ENCODE peak calls at places on chromosomes 2 and 18, in six cellular contexts. Y is GM23248, Z is hepatocyte, J is PC-9, H is MM.1S, R is SK-N-SH. B is an unnamed sample. For H3K79me2 and H3K9me2, the result is how much of the 10 kb centered on the place peaks cover.

GRCh38 chr2:28339516-28340175 is 53.0 kb upstream of the FOSL2 start:
- DNase-seq in J (no peak), Z (no peak), Y (no peak), H (no peak), R (no peak), B (no peak)

GRCh38 chr18:73848656-73849055 is 299.0 kb downstream of the FBXO15 start:
- DNase-seq in Y (peak), J (no peak), R (no peak), H (no peak), Z (no peak), B (no peak)

GRCh38 chr18:68431111-68431921 is 283.6 kb downstream of the TMX3 start:
- DNase-seq in Y (peak), Z (no peak), J (no peak), R (no peak), H (no peak), B (no peak)

GRCh38 chr2:239400000-239400831 is 604 bp downstream of the HDAC4 start:
- DNase-seq in R (peak), Z (peak), Y (peak), H (peak), J (peak), B (peak)

GRCh38 chr2:218832520-218832919 is 917 bp upstream of the PRKAG3 start:
- DNase-seq in J (no peak), R (no peak), Y (peak), Z (no peak), H (no peak), B (no peak)

GRCh38 chr18:79630266-79631095 is 49.1 kb upstream of the CTDP1 start:
- DNase-seq in Z (no peak), H (no peak), Y (no peak), J (no peak), R (no peak), B (no peak)

GRCh38 chr18:73535189-73535588 is 612.4 kb downstream of the FBXO15 start:
- DNase-seq in Y (no peak), J (no peak), Z (no peak), R (no peak), H (no peak), B (no peak)

GRCh38 chr18:64219511-64219910 is 70.6 kb upstream of the LINC00305 start:
- DNase-seq in Z (no peak), R (no peak), Y (no peak), J (no peak), H (no peak), B (no peak)

GRCh38 chr18:38459086-38459485 is 893.5 kb upstream of the CELF4 start:
- DNase-seq in Y (no peak), H (no peak), J (no peak), Z (peak), R (no peak), B (no peak)

GRCh38 chr2:74003494-74004211 is 18.9 kb downstream of the TET3 start:
- DNase-seq in Z (peak), Y (peak), J (no peak), R (peak), H (no peak), B (no peak)

GRCh38 chr2:124913873-124914272 is 888.8 kb downstream of the CNTNAP5 start:
- DNase-seq in Y (no peak), R (no peak), H (no peak), Z (no peak), J (no peak), B (no peak)

GRCh38 chr18:46071894-46072867 is at the start of gene PSTPIP2:
- DNase-seq in Y (peak), R (peak), Z (peak), J (no peak), H (no peak), B (no peak)

GRCh38 chr18:9697121-9697520 is 11.0 kb upstream of the RAB31 start:
- DNase-seq in J (no peak), Y (no peak), H (no peak), R (no peak), Z (no peak), B (no peak)

GRCh38 chr18:34773961-34774754 is 64.1 kb downstream of the DTNA start:
- DNase-seq in H (peak), R (peak), J (peak), Y (peak), Z (peak), B (no peak)

GRCh38 chr2:38233231-38233983 is 143.7 kb downstream of the ATL2 start:
- DNase-seq in Y (peak), H (no peak), Z (peak), R (no peak), J (no peak), B (no peak)

GRCh38 chr2:146934921-146935320 is 909.9 kb upstream of the ACVR2A start:
- DNase-seq in Z (no peak), J (no peak), H (no peak), R (no peak), Y (no peak), B (no peak)

GRCh38 chr2:134501476-134502089 is 217.2 kb downstream of the TMEM163 start:
- DNase-seq in Y (no peak), R (no peak), Z (no peak), J (no peak), H (no peak), B (no peak)

GRCh38 chr18:76453057-76453561 is 41.9 kb downstream of the ZNF516 start:
- DNase-seq in H (no peak), J (no peak), Z (no peak), Y (no peak), R (no peak), B (no peak)
- H3K79me2 ChIP-seq in H (under half), J (half or more), Z (half or more), Y (half or more), R (under half), B (half or more)

DNA sequence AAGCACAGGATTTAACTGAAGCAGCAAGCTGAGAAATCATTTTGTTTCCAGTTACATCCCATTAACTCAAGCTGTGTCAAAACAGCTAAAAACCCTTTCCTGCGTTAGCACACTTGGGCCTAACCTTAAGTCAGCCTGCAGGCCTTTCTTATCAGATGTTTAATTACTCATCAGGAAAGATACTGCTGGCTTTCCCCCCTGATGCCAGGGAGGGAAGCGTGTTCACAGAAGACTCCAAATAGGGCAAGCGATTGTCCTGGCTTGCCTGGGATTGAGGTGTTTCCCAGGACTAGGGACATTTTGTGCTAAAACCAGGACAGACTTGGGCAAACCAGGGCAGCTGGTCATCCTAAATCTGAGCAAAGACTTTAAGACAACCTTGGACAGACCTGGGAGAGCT is 101.0 kb downstream of the SPRED2 start:
- DNase-seq in J (no peak), Y (no peak), R (peak), Z (no peak), H (no peak), B (no peak)
- H3K9me2 ChIP-seq in J (under half), Y (under half), R (under half), Z (under half), H (under half), B (under half)

GRCh38 chr18:77119101-77119850 is 13.3 kb downstream of the MBP start:
- DNase-seq in H (no peak), J (no peak), Y (no peak), Z (no peak), R (no peak), B (no peak)
- H3K79me2 ChIP-seq in H (under half), J (half or more), Y (under half), Z (half or more), R (under half), B (under half)

GRCh38 chr2:176843208-176843607 is 369.4 kb upstream of the HNRNPA3 start:
- DNase-seq in Y (no peak), R (no peak), J (no peak), Z (no peak), H (no peak), B (no peak)
- H3K9me2 ChIP-seq in Y (under half), R (under half), J (under half), Z (under half), H (under half), B (under half)

DNA sequence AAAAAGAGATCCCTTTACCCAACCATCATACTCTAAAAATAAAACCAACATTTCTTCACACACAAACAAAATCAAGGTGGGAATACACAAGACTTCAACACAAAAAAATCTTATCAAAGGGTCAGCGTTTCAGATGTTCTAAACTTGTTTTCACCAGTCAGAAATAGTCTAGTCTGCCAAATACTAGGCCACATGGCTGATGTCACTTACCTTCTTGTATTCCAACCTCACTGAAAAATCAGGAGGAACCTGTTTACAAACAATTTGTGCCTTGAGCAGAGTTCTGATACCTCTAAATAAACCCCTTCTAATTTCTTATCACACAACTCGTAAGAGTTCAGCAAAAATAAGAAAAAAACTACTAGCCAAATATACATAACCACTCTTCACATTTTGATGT is 20.1 kb downstream of the FEZ2 start:
- DNase-seq in J (no peak), R (no peak), Z (no peak), Y (no peak), H (no peak), B (no peak)
- H3K79me2 ChIP-seq in J (under half), R (half or more), Z (under half), Y (half or more), H (under half), B (under half)

DNA sequence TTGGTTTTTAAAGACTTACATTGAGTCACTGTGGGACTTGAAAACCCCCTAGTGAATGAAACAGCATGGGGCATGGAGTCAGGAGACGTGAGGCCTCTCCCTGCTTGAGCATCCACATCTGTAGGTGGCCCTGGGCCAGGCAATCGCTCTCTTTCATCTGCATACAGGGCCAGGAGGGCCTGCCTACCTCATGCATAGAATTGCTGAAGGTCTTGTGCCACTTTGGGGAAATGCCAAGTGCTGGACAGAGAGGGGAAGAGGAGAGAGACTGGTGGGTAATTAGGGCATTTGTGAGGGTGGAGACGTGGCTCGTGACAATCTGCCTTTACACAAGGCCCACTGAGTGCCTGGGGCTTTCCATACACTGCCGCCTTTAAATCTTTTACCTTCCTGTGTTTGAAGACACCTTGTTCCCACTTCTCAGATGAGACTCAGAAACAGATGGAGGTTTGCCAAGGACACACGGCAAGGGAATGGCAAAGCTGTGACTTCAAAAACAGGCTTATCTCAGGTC is 322.2 kb upstream of the HS6ST1 start:
- DNase-seq in Y (no peak), Z (no peak), H (no peak), R (no peak), J (no peak), B (no peak)
- H3K9me2 ChIP-seq in Y (under half), Z (under half), H (under half), R (under half), J (under half), B (under half)

DNA sequence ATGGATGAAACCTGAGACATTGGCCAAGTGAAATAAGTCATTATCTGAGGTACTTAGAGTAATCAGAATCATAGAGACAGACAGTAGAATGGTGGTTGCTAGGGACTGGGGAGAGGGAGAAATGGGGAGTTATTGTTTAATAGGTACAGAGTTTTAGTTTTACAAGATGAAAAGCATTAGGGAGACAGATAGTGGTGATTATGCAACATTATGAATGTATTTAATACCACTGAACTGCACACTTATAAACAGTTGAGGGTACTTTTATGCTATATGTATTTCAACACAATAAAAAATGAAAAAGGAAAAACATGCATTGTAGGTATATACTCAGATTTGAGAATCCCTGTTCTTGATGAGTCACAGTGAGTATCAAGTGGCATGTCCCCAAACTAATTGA is 59.7 kb downstream of the EPC2 start:
- DNase-seq in H (no peak), J (no peak), Y (no peak), Z (no peak), R (no peak), B (no peak)
- H3K79me2 ChIP-seq in H (half or more), J (under half), Y (half or more), Z (half or more), R (under half), B (under half)